ENCODE peak calls at places on chromosomes 4 and X, in seven cellular contexts. O is fibroblast of lung, G is mammary epithelial cell, I is GM23248, C is HCT116, M is HepG2, Z is neural progenitor cell. Q is an unnamed sample.

GRCh38 chr4:21490682-21491081 is 457.9 kb downstream of the KCNIP4 start:
- DNase-seq in O (no peak), G (no peak), I (no peak), C (no peak), M (no peak), Z (no peak), Q (no peak)

GRCh38 chrX:41695464-41695863 is 6.7 kb downstream of the GPR34 start:
- DNase-seq in O (peak), G (no peak), I (peak), C (no peak), M (no peak), Z (no peak), Q (no peak)

GRCh38 chr4:2363951-2364653 is 54.3 kb downstream of the ZFYVE28 start:
- DNase-seq in O (no peak), G (no peak), I (peak), C (no peak), M (no peak), Z (no peak), Q (peak)

GRCh38 chr4:170497105-170497504 is 407.3 kb upstream of the AADAT start:
- DNase-seq in O (no peak), G (peak), I (peak), C (no peak), M (no peak), Z (peak), Q (no peak)

GRCh38 chrX:54178100-54178940 is 4.7 kb downstream of the FAM120C start:
- DNase-seq in O (peak), G (peak), I (peak), C (no peak), M (peak), Z (no peak), Q (peak)

GRCh38 chr4:156169011-156169410 is 215.3 kb upstream of the CTSO start:
- DNase-seq in O (peak), G (peak), I (peak), C (peak), M (peak), Z (peak), Q (peak)

GRCh38 chr4:85209161-85209560 is 242.7 kb upstream of the WDFY3 start:
- DNase-seq in O (peak), G (peak), I (peak), C (peak), M (no peak), Z (no peak), Q (no peak)

GRCh38 chr4:184104419-184105101 is 113.1 kb downstream of the ENPP6 start:
- DNase-seq in O (no peak), G (no peak), I (no peak), C (no peak), M (peak), Z (no peak), Q (no peak)

GRCh38 chr4:2714918-2715317 is 41.2 kb downstream of the TNIP2 start:
- DNase-seq in O (no peak), G (no peak), I (no peak), C (no peak), M (no peak), Z (no peak), Q (no peak)

GRCh38 chr4:149781150-149781549 is 34.5 kb downstream of the IQCM start:
- DNase-seq in O (peak), G (peak), I (peak), C (peak), M (no peak), Z (no peak), Q (peak)

GRCh38 chr4:996030-996993 is 3.1 kb upstream of the SLC26A1 start:
- DNase-seq in O (no peak), G (no peak), I (no peak), C (no peak), M (no peak), Z (no peak), Q (no peak)

GRCh38 chr4:185764880-185765279 is 47.1 kb downstream of the SORBS2 start:
- DNase-seq in O (peak), G (peak), I (peak), C (no peak), M (no peak), Z (no peak), Q (no peak)

GRCh38 chr4:119872344-119873031 is 194.2 kb downstream of the MAD2L1 start:
- DNase-seq in O (no peak), G (no peak), I (no peak), C (no peak), M (no peak), Z (no peak), Q (no peak)

GRCh38 chr4:145044341-145044740 is 53.7 kb downstream of the ANAPC10 start:
- DNase-seq in O (no peak), G (no peak), I (peak), C (no peak), M (no peak), Z (no peak), Q (no peak)

GRCh38 chrX:51144828-51145442 is 187.7 kb upstream of the NUDT10 start:
- DNase-seq in O (peak), G (peak), I (peak), C (no peak), M (peak), Z (peak), Q (peak)

GRCh38 chr4:189162073-189162789 is 778.4 kb upstream of the FRG1 start:
- DNase-seq in O (no peak), G (no peak), I (no peak), C (no peak), M (no peak), Z (peak), Q (no peak)

GRCh38 chrX:40434947-40435346 is 145.8 kb upstream of the ATP6AP2 start:
- DNase-seq in O (peak), G (no peak), I (peak), C (no peak), M (no peak), Z (peak), Q (peak)

GRCh38 chr4:103567591-103567990 is 152.2 kb downstream of the TACR3 start:
- DNase-seq in O (no peak), G (no peak), I (no peak), C (no peak), M (no peak), Z (peak), Q (no peak)

GRCh38 chr4:84403656-84404055 is 95.4 kb downstream of the NKX6-1 start:
- DNase-seq in O (no peak), G (peak), I (peak), C (no peak), M (no peak), Z (no peak), Q (no peak)

GRCh38 chr4:83393908-83394307 is 59.3 kb upstream of the HPSE start:
- DNase-seq in O (no peak), G (no peak), I (no peak), C (no peak), M (no peak), Z (no peak), Q (no peak)

GRCh38 chr4:75385139-75385538 is 129.1 kb downstream of the RCHY1 start:
- DNase-seq in O (no peak), G (no peak), I (no peak), C (no peak), M (no peak), Z (no peak), Q (no peak)

GRCh38 chr4:1770245-1770644 is 22.8 kb upstream of the FGFR3 start:
- DNase-seq in O (no peak), G (no peak), I (no peak), C (no peak), M (no peak), Z (peak), Q (no peak)

GRCh38 chr4:122412547-122412946 is 33.7 kb downstream of the ADAD1 start:
- DNase-seq in O (peak), G (no peak), I (peak), C (no peak), M (no peak), Z (no peak), Q (no peak)

GRCh38 chr4:80199947-80200346 is 2.6 kb downstream of the PRDM8 start:
- DNase-seq in O (no peak), G (no peak), I (no peak), C (no peak), M (no peak), Z (no peak), Q (no peak)
- TF ChIP-seq EZH2 in O (no peak), G (no peak), I (no peak), C (no peak), M (no peak), Z (no peak), Q (no peak)

GRCh38 chr4:7523526-7523925 is 88.8 kb upstream of the PSAPL1 start:
- DNase-seq in O (no peak), G (no peak), I (no peak), C (no peak), M (no peak), Z (no peak), Q (no peak)
- TF ChIP-seq EZH2 in O (no peak), G (no peak), I (no peak), C (no peak), M (no peak), Z (no peak), Q (no peak)

GRCh38 chrX:100411802-100412333 is 1.8 kb upstream of the PCDH19 start:
- DNase-seq in O (no peak), G (no peak), I (no peak), C (no peak), M (no peak), Z (no peak), Q (no peak)

GRCh38 chrX:100409316-100410082 is 574 bp downstream of the PCDH19 start:
- DNase-seq in O (no peak), G (no peak), I (no peak), C (no peak), M (no peak), Z (peak), Q (no peak)

GRCh38 chrX:100413231-100413630 is 3.2 kb upstream of the PCDH19 start:
- DNase-seq in O (peak), G (peak), I (peak), C (no peak), M (peak), Z (peak), Q (peak)

GRCh38 chrX:100410083-100410590 is at the start of gene PCDH19:
- DNase-seq in O (peak), G (peak), I (peak), C (no peak), M (no peak), Z (peak), Q (peak)

GRCh38 chrX:100410901-100411801 is 1.1 kb upstream of the PCDH19 start:
- DNase-seq in O (no peak), G (no peak), I (peak), C (no peak), M (no peak), Z (peak), Q (no peak)
- TF ChIP-seq EZH2 in O (no peak), G (no peak), I (peak), C (no peak), M (no peak), Z (no peak), Q (peak)

GRCh38 chr4:110543577-110543976 is 67.6 kb downstream of the ENPEP start:
- DNase-seq in O (no peak), G (no peak), I (peak), C (no peak), M (no peak), Z (no peak), Q (no peak)

GRCh38 chr4:110544594-110544993 is 68.6 kb downstream of the ENPEP start:
- DNase-seq in O (no peak), G (no peak), I (no peak), C (no peak), M (no peak), Z (no peak), Q (no peak)

GRCh38 chr4:110540606-110541440 is 64.9 kb downstream of the ENPEP start:
- DNase-seq in O (peak), G (peak), I (peak), C (no peak), M (no peak), Z (no peak), Q (peak)
- TF ChIP-seq EZH2 in O (no peak), G (no peak), I (no peak), C (no peak), M (no peak), Z (no peak), Q (no peak)

DNA sequence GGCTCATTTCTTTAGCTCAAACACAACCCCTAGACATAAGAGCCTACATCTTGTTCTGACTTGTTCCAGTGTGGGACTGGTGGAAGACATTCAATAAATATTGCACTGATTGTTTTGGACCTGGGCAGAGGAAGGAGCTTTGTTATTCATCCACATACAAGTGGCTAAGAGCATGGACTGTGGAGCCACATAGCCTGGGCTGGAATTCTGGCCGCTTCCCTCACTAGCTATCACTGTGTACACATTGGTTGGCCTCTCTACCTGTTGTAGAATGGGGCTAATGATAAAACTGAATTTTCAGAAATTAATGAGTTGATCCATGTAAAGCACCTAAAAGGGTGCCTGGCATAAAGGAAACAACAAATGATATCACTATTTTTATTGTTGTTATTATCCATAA is 80.0 kb downstream of the ZNF674 start:
- DNase-seq in O (no peak), G (peak), I (no peak), C (no peak), M (no peak), Z (no peak), Q (no peak)
- TF ChIP-seq EZH2 in O (no peak), G (no peak), I (no peak), C (no peak), M (no peak), Z (no peak), Q (no peak)